ENCODE peak calls at places on chromosomes 11 and 22, in four cellular contexts. One of them, this sample, is unnamed.

GRCh38 chr22:48746789-48747425 is 1080.8 kb downstream of the BRD1 start:
- DNase-seq in SJSA1: peak; percentile 38
- DNase-seq in tibial nerve: no peak
- DNase-seq in heart left ventricle: peak; percentile 1
- DNase-seq in this sample: no peak

GRCh38 chr22:36569999-36570398 is 41.0 kb upstream of the EIF3D start:
- DNase-seq in SJSA1: peak; percentile 57
- DNase-seq in tibial nerve: no peak
- DNase-seq in heart left ventricle: no peak
- DNase-seq in this sample: no peak

GRCh38 chr11:111086058-111086457 is 159.5 kb upstream of the POU2AF2 start:
- DNase-seq in SJSA1: no peak
- DNase-seq in tibial nerve: no peak
- DNase-seq in heart left ventricle: no peak
- DNase-seq in this sample: no peak

GRCh38 chr22:36077261-36077660 is 48.6 kb upstream of the RBFOX2 start:
- DNase-seq in SJSA1: no peak
- DNase-seq in tibial nerve: no peak
- DNase-seq in heart left ventricle: no peak
- DNase-seq in this sample: no peak

GRCh38 chr11:10374386-10374785 is 69.5 kb downstream of the ADM start:
- DNase-seq in SJSA1: no peak
- DNase-seq in tibial nerve: no peak
- DNase-seq in heart left ventricle: no peak
- DNase-seq in this sample: no peak

GRCh38 chr11:83166193-83166866 is 9.4 kb downstream of the PCF11 start:
- DNase-seq in SJSA1: no peak
- DNase-seq in tibial nerve: no peak
- DNase-seq in heart left ventricle: no peak
- DNase-seq in this sample: no peak

GRCh38 chr11:9574556-9574805 is 1.0 kb downstream of the WEE1 start:
- DNase-seq in SJSA1: no peak
- DNase-seq in tibial nerve: no peak
- DNase-seq in heart left ventricle: peak; percentile 40
- DNase-seq in this sample: no peak

GRCh38 chr11:68936676-68937620 is 33.3 kb downstream of the IGHMBP2 start:
- DNase-seq in SJSA1: no peak
- DNase-seq in tibial nerve: no peak
- DNase-seq in heart left ventricle: no peak
- DNase-seq in this sample: no peak

GRCh38 chr11:107251298-107251697 is 206.3 kb downstream of the CWF19L2 start:
- DNase-seq in SJSA1: no peak
- DNase-seq in tibial nerve: no peak
- DNase-seq in heart left ventricle: no peak
- DNase-seq in this sample: no peak

GRCh38 chr11:16184588-16184987 is 171.8 kb downstream of the SOX6 start:
- DNase-seq in SJSA1: peak; percentile 70
- DNase-seq in tibial nerve: no peak
- DNase-seq in heart left ventricle: no peak
- DNase-seq in this sample: no peak

GRCh38 chr11:120182357-120182756 is 28.5 kb upstream of the OAF start:
- DNase-seq in SJSA1: peak; percentile 2
- DNase-seq in tibial nerve: no peak
- DNase-seq in heart left ventricle: no peak
- DNase-seq in this sample: no peak

GRCh38 chr11:16839821-16840220 is 101.4 kb downstream of the C11orf58 start:
- DNase-seq in SJSA1: no peak
- DNase-seq in tibial nerve: no peak
- DNase-seq in heart left ventricle: no peak
- DNase-seq in this sample: no peak

GRCh38 chr22:25744694-25745093 is 2.7 kb downstream of the MYO18B start:
- DNase-seq in SJSA1: no peak
- DNase-seq in tibial nerve: no peak
- DNase-seq in heart left ventricle: no peak
- DNase-seq in this sample: no peak

GRCh38 chr22:50522208-50522805 is 3.1 kb downstream of the SCO2 start:
- DNase-seq in SJSA1: no peak
- DNase-seq in tibial nerve: no peak
- DNase-seq in heart left ventricle: no peak
- DNase-seq in this sample: no peak

GRCh38 chr11:86228967-86229330 is 15.6 kb upstream of the EED start:
- DNase-seq in SJSA1: no peak
- DNase-seq in tibial nerve: no peak
- DNase-seq in heart left ventricle: no peak
- DNase-seq in this sample: no peak

GRCh38 chr22:49760630-49761571 is 66.8 kb downstream of the BRD1 start:
- DNase-seq in SJSA1: no peak
- DNase-seq in tibial nerve: no peak
- DNase-seq in heart left ventricle: no peak
- DNase-seq in this sample: no peak

GRCh38 chr11:93972790-93973189 is 48.4 kb upstream of the HEPHL1 start:
- DNase-seq in SJSA1: no peak
- DNase-seq in tibial nerve: no peak
- DNase-seq in heart left ventricle: no peak
- DNase-seq in this sample: no peak

GRCh38 chr11:34633990-34634725 is 13.3 kb downstream of the EHF start:
- DNase-seq in SJSA1: no peak
- DNase-seq in tibial nerve: no peak
- DNase-seq in heart left ventricle: no peak
- DNase-seq in this sample: no peak

GRCh38 chr11:83459802-83460201 is 173.6 kb upstream of the CCDC90B start:
- DNase-seq in SJSA1: no peak
- DNase-seq in tibial nerve: no peak
- DNase-seq in heart left ventricle: no peak
- DNase-seq in this sample: no peak

GRCh38 chr11:34970033-34970432 is 53.6 kb downstream of the PDHX start:
- DNase-seq in SJSA1: no peak
- DNase-seq in tibial nerve: no peak
- DNase-seq in heart left ventricle: no peak
- DNase-seq in this sample: no peak

GRCh38 chr11:120709808-120710207 is 198.3 kb downstream of the GRIK4 start:
- DNase-seq in SJSA1: no peak
- DNase-seq in tibial nerve: no peak
- DNase-seq in heart left ventricle: no peak
- DNase-seq in this sample: no peak

GRCh38 chr11:44755553-44756505 is 29.1 kb downstream of the TSPAN18 start:
- DNase-seq in SJSA1: no peak
- DNase-seq in tibial nerve: no peak
- DNase-seq in heart left ventricle: no peak
- DNase-seq in this sample: no peak

DNA sequence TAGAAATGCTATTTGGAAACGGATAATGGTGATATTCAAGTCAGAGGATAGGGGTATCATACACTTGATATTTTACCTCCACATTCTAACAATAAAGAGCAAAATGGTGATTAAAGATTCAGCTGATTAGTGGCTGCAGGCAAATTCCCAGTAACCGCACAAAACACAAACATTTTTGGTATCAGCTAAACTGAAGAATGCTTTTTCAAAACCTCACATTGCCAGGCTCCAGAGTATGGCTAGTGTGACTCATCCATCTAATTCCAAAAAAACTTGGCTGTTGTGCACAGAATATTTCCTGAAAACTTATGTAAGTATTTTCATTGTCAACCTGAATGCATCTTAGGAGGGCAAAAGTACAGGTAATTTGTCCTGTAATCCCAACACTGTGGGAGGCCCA is 10.9 kb downstream of the SRPRA start:
- DNase-seq in SJSA1: no peak
- DNase-seq in tibial nerve: no peak
- DNase-seq in heart left ventricle: no peak
- DNase-seq in this sample: no peak
- H3K27ac ChIP-seq in SJSA1: no peak overlapping the region
- H3K27ac ChIP-seq in tibial nerve: no peak overlapping the region
- H3K27ac ChIP-seq in heart left ventricle: no peak overlapping the region
- H3K27ac ChIP-seq in this sample: no peak overlapping the region

GRCh38 chr11:65916391-65916790 is 2.5 kb downstream of the C11orf68 start:
- DNase-seq in SJSA1: no peak
- DNase-seq in tibial nerve: no peak
- DNase-seq in heart left ventricle: no peak
- DNase-seq in this sample: no peak

GRCh38 chr11:65917434-65918210 is 1.2 kb downstream of the C11orf68 start:
- DNase-seq in SJSA1: no peak
- DNase-seq in tibial nerve: no peak
- DNase-seq in heart left ventricle: no peak
- DNase-seq in this sample: no peak

GRCh38 chr11:65915821-65916251 is 3.0 kb downstream of the C11orf68 start:
- DNase-seq in SJSA1: peak; percentile 100
- DNase-seq in tibial nerve: peak; percentile 63
- DNase-seq in heart left ventricle: peak; percentile 78
- DNase-seq in this sample: no peak

GRCh38 chr11:65917077-65917433 is 1.8 kb downstream of the C11orf68 start:
- DNase-seq in SJSA1: no peak
- DNase-seq in tibial nerve: no peak
- DNase-seq in heart left ventricle: no peak
- DNase-seq in this sample: no peak

GRCh38 chr11:65915101-65915820 is 3.6 kb downstream of the C11orf68 start:
- DNase-seq in SJSA1: no peak
- DNase-seq in tibial nerve: no peak
- DNase-seq in heart left ventricle: no peak
- DNase-seq in this sample: no peak
- H3K4me1 ChIP-seq in SJSA1: peaks cover 89% of the 10 kb centered on the region
- H3K4me1 ChIP-seq in tibial nerve: peaks cover 46% of the 10 kb centered on the region
- H3K4me1 ChIP-seq in heart left ventricle: peaks cover 47% of the 10 kb centered on the region
- H3K4me1 ChIP-seq in this sample: peaks cover 3% of the 10 kb centered on the region

GRCh38 chr11:70078796-70079616 is 889 bp downstream of the ANO1 start:
- DNase-seq in SJSA1: peak; percentile 60
- DNase-seq in tibial nerve: no peak
- DNase-seq in heart left ventricle: no peak
- DNase-seq in this sample: no peak

GRCh38 chr11:70079691-70080090 is 1.6 kb downstream of the ANO1 start:
- DNase-seq in SJSA1: peak; percentile 50
- DNase-seq in tibial nerve: no peak
- DNase-seq in heart left ventricle: no peak
- DNase-seq in this sample: no peak

GRCh38 chr11:70077411-70078094 is 564 bp upstream of the ANO1 start:
- DNase-seq in SJSA1: peak; percentile 52
- DNase-seq in tibial nerve: no peak
- DNase-seq in heart left ventricle: no peak
- DNase-seq in this sample: no peak

GRCh38 chr11:70076461-70076931 is 1.6 kb upstream of the ANO1 start:
- DNase-seq in SJSA1: peak; percentile 45
- DNase-seq in tibial nerve: no peak
- DNase-seq in heart left ventricle: no peak
- DNase-seq in this sample: no peak

GRCh38 chr11:70078095-70078795 is at the start of gene ANO1:
- DNase-seq in SJSA1: peak; percentile 64
- DNase-seq in tibial nerve: no peak
- DNase-seq in heart left ventricle: no peak
- DNase-seq in this sample: no peak
- H3K27me3 ChIP-seq in SJSA1: peaks cover 36% of the 10 kb centered on the region
- H3K27me3 ChIP-seq in tibial nerve: peaks cover 41% of the 10 kb centered on the region
- H3K27me3 ChIP-seq in heart left ventricle: peaks cover 5% of the 10 kb centered on the region
- H3K27me3 ChIP-seq in this sample: peaks cover 31% of the 10 kb centered on the region

GRCh38 chr11:118366287-118366686 is 6.9 kb downstream of the UBE4A start:
- DNase-seq in SJSA1: no peak
- DNase-seq in tibial nerve: no peak
- DNase-seq in heart left ventricle: peak; percentile 23
- DNase-seq in this sample: no peak

GRCh38 chr11:118370774-118371173 is 11.4 kb downstream of the UBE4A start:
- DNase-seq in SJSA1: no peak
- DNase-seq in tibial nerve: no peak
- DNase-seq in heart left ventricle: no peak
- DNase-seq in this sample: no peak

GRCh38 chr11:118359295-118359958 is at the start of gene UBE4A:
- DNase-seq in SJSA1: peak; percentile 88
- DNase-seq in tibial nerve: peak; percentile 95
- DNase-seq in heart left ventricle: peak; percentile 95
- DNase-seq in this sample: peak; percentile 96

GRCh38 chr11:118364956-118365615 is 5.7 kb downstream of the UBE4A start:
- DNase-seq in SJSA1: no peak
- DNase-seq in tibial nerve: no peak
- DNase-seq in heart left ventricle: no peak
- DNase-seq in this sample: no peak
- H3K27ac ChIP-seq in SJSA1: no peak overlapping the region
- H3K27ac ChIP-seq in tibial nerve: no peak overlapping the region
- H3K27ac ChIP-seq in heart left ventricle: peak overlapping the region; percentile 79
- H3K27ac ChIP-seq in this sample: no peak overlapping the region

GRCh38 chr22:33896154-33896800 is 24.0 kb downstream of the LARGE1 start:
- DNase-seq in SJSA1: no peak
- DNase-seq in tibial nerve: no peak
- DNase-seq in heart left ventricle: no peak
- DNase-seq in this sample: no peak

GRCh38 chr22:33893486-33893885 is 26.8 kb downstream of the LARGE1 start:
- DNase-seq in SJSA1: no peak
- DNase-seq in tibial nerve: no peak
- DNase-seq in heart left ventricle: no peak
- DNase-seq in this sample: no peak

GRCh38 chr22:33894036-33894435 is 26.2 kb downstream of the LARGE1 start:
- DNase-seq in SJSA1: no peak
- DNase-seq in tibial nerve: no peak
- DNase-seq in heart left ventricle: no peak
- DNase-seq in this sample: no peak

GRCh38 chr22:33895444-33895843 is 24.8 kb downstream of the LARGE1 start:
- DNase-seq in SJSA1: no peak
- DNase-seq in tibial nerve: no peak
- DNase-seq in heart left ventricle: no peak
- DNase-seq in this sample: no peak

GRCh38 chr22:33894515-33894914 is 25.8 kb downstream of the LARGE1 start:
- DNase-seq in SJSA1: no peak
- DNase-seq in tibial nerve: no peak
- DNase-seq in heart left ventricle: no peak
- DNase-seq in this sample: no peak
- H3K4me1 ChIP-seq in SJSA1: peaks cover 9% of the 10 kb centered on the region
- H3K4me1 ChIP-seq in tibial nerve: no peaks in the 10 kb centered on the region
- H3K4me1 ChIP-seq in heart left ventricle: peaks cover 41% of the 10 kb centered on the region
- H3K4me1 ChIP-seq in this sample: peaks cover 27% of the 10 kb centered on the region

GRCh38 chr22:17369553-17370035 is 334 bp downstream of the CECR2 start:
- DNase-seq in SJSA1: no peak
- DNase-seq in tibial nerve: no peak
- DNase-seq in heart left ventricle: peak; percentile 31
- DNase-seq in this sample: no peak
- H3K27me3 ChIP-seq in SJSA1: peaks cover 80% of the 10 kb centered on the region
- H3K27me3 ChIP-seq in tibial nerve: peaks cover 74% of the 10 kb centered on the region
- H3K27me3 ChIP-seq in heart left ventricle: no peaks in the 10 kb centered on the region
- H3K27me3 ChIP-seq in this sample: no peaks in the 10 kb centered on the region

GRCh38 chr11:60161766-60162165 is 21.1 kb downstream of the MS4A6A start:
- DNase-seq in SJSA1: no peak
- DNase-seq in tibial nerve: no peak
- DNase-seq in heart left ventricle: no peak
- DNase-seq in this sample: no peak
- H3K27ac ChIP-seq in SJSA1: no peak overlapping the region
- H3K27ac ChIP-seq in tibial nerve: no peak overlapping the region
- H3K27ac ChIP-seq in heart left ventricle: peak overlapping the region; percentile 36
- H3K27ac ChIP-seq in this sample: no peak overlapping the region

DNA sequence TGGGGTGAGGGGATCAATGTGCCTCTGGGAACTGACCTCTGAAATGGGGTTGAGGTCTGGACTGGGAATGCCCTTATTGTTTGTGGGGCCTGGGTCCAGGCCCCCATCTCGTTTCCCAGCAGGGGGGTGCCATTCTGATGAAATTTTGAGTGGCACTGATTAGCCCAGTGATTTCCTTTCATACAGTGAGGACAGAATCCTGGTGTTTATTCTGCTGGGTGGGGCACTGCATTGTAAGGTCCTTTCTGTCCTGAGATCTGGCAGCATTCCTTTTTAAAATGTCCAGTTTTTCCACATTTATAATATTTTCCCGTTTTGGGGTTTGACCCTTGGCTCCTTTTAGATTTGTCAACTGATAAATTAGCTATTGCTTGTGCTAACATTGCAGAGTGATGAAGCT is 27.1 kb downstream of the OR10A6 start:
- DNase-seq in SJSA1: no peak
- DNase-seq in tibial nerve: no peak
- DNase-seq in heart left ventricle: no peak
- DNase-seq in this sample: no peak
- H3K4me1 ChIP-seq in SJSA1: peaks cover 21% of the 10 kb centered on the region
- H3K4me1 ChIP-seq in tibial nerve: no peaks in the 10 kb centered on the region
- H3K4me1 ChIP-seq in heart left ventricle: no peaks in the 10 kb centered on the region
- H3K4me1 ChIP-seq in this sample: peaks cover 4% of the 10 kb centered on the region